ENCODE peak calls at places on chromosome 2, in five cellular contexts. One of them, this sample, is unnamed.

GRCh38 chr2:189835855-189836558 is 51.8 kb downstream of the PMS1 start:
- DNase-seq in amygdala: no peak
- DNase-seq in AG10803: peak
- DNase-seq in T-cell: no peak
- DNase-seq in Peyer's patch: no peak
- DNase-seq in this sample: no peak

GRCh38 chr2:63101954-63102353 is 51.3 kb downstream of the OTX1 start:
- DNase-seq in amygdala: no peak
- DNase-seq in AG10803: no peak
- DNase-seq in T-cell: no peak
- DNase-seq in Peyer's patch: no peak
- DNase-seq in this sample: no peak

GRCh38 chr2:170276926-170277571 is 99.1 kb downstream of the MYO3B start:
- DNase-seq in amygdala: no peak
- DNase-seq in AG10803: no peak
- DNase-seq in T-cell: no peak
- DNase-seq in Peyer's patch: no peak
- DNase-seq in this sample: no peak

GRCh38 chr2:187299122-187299906 is 148.7 kb downstream of the CALCRL start:
- DNase-seq in amygdala: no peak
- DNase-seq in AG10803: peak
- DNase-seq in T-cell: no peak
- DNase-seq in Peyer's patch: no peak
- DNase-seq in this sample: no peak

GRCh38 chr2:237743561-237744269 is 54.9 kb upstream of the RBM44 start:
- DNase-seq in amygdala: no peak
- DNase-seq in AG10803: peak
- DNase-seq in T-cell: no peak
- DNase-seq in Peyer's patch: no peak
- DNase-seq in this sample: no peak

GRCh38 chr2:150644298-150645067 is 157.0 kb upstream of the RND3 start:
- DNase-seq in amygdala: no peak
- DNase-seq in AG10803: peak
- DNase-seq in T-cell: no peak
- DNase-seq in Peyer's patch: no peak
- DNase-seq in this sample: no peak

GRCh38 chr2:37892436-37893114 is 32.5 kb upstream of the RMDN2 start:
- DNase-seq in amygdala: no peak
- DNase-seq in AG10803: peak
- DNase-seq in T-cell: no peak
- DNase-seq in Peyer's patch: peak
- DNase-seq in this sample: no peak

GRCh38 chr2:131426727-131427126 is 49.2 kb upstream of the TUBA3D start:
- DNase-seq in amygdala: no peak
- DNase-seq in AG10803: no peak
- DNase-seq in T-cell: no peak
- DNase-seq in Peyer's patch: no peak
- DNase-seq in this sample: no peak

GRCh38 chr2:141323571-141323970 is 807.2 kb downstream of the LRP1B start:
- DNase-seq in amygdala: no peak
- DNase-seq in AG10803: no peak
- DNase-seq in T-cell: no peak
- DNase-seq in Peyer's patch: no peak
- DNase-seq in this sample: no peak

GRCh38 chr2:107811376-107811775 is 15.3 kb upstream of the RGPD4 start:
- DNase-seq in amygdala: no peak
- DNase-seq in AG10803: no peak
- DNase-seq in T-cell: no peak
- DNase-seq in Peyer's patch: no peak
- DNase-seq in this sample: no peak

GRCh38 chr2:191845876-191846786 is 757 bp downstream of the CAVIN2 start:
- DNase-seq in amygdala: no peak
- DNase-seq in AG10803: no peak
- DNase-seq in T-cell: no peak
- DNase-seq in Peyer's patch: no peak
- DNase-seq in this sample: no peak

This sample was measured in NCI-H2107.